ENCODE peak calls at places on chromosomes 16 and 17, in nine cellular contexts. E is RWPE1; I is activated CD8-positive, alpha-beta memory T cell treated with anti-CD3 and anti-CD28 coated beads for 1 hour; S is head of caudate nucleus; D is NCI-H510A treated with DMSO at 0.1 percent for 48 hours; O is left colon; T is AG04450; G is psoas muscle; P is stimulated activated CD4-positive, alpha-beta T cell treated with anti-CD3 and anti-CD28 coated beads, Interleukin-4, amount 100 ng/mL, for 24 hours. W is an unnamed sample.

GRCh38 chr17:66420961-66421371 is 118.6 kb downstream of the PRKCA start:
- DNase-seq in I (no peak), S (no peak), D (no peak), E (no peak), O (no peak), T (no peak), P (no peak), G (no peak), W (peak; percentile 23)

GRCh38 chr17:57517519-57518342 is 227.4 kb downstream of the CCDC182 start:
- DNase-seq in E (no peak), I (no peak), O (no peak), D (no peak), P (no peak), S (no peak), T (no peak), G (no peak), W (no peak)

GRCh38 chr16:46720619-46721018 is 27.5 kb downstream of the MYLK3 start:
- DNase-seq in S (no peak), I (no peak), E (no peak), G (no peak), D (no peak), P (no peak), O (no peak), T (no peak), W (no peak)

GRCh38 chr17:67221062-67221998 is 23.7 kb downstream of the HELZ start:
- DNase-seq in O (no peak), G (no peak), D (peak; percentile 50), I (no peak), P (peak; percentile 11), T (no peak), S (peak; percentile 51), E (peak; percentile 41), W (peak; percentile 37)

GRCh38 chr16:19840524-19841110 is 44.0 kb downstream of the GPRC5B start:
- DNase-seq in E (no peak), P (no peak), T (no peak), G (peak; percentile 30), O (no peak), S (no peak), I (no peak), D (peak; percentile 94), W (no peak)

GRCh38 chr17:75105269-75106080 is 4.3 kb upstream of the ARMC7 start:
- DNase-seq in D (peak; percentile 81), E (peak; percentile 58), G (peak; percentile 46), T (no peak), O (peak; percentile 73), P (peak; percentile 36), I (no peak), S (no peak), W (peak; percentile 76)

GRCh38 chr16:64088838-64089237 is 1033.0 kb downstream of the CDH11 start:
- DNase-seq in E (no peak), O (no peak), S (no peak), D (no peak), G (no peak), P (no peak), T (no peak), I (no peak), W (no peak)

GRCh38 chr17:77736207-77736600 is 222.3 kb upstream of the TNRC6C start:
- DNase-seq in P (no peak), S (no peak), I (no peak), D (peak; percentile 85), E (no peak), G (no peak), T (no peak), O (no peak), W (no peak)

GRCh38 chr16:27083861-27084261 is 17.1 kb downstream of the C16orf82 start:
- DNase-seq in G (no peak), P (no peak), D (no peak), I (no peak), E (peak; percentile 29), S (no peak), T (no peak), O (no peak), W (no peak)

GRCh38 chr17:82229686-82230626 is 1.1 kb downstream of the SLC16A3 start:
- DNase-seq in O (peak; percentile 37), G (peak; percentile 26), I (no peak), D (no peak), P (no peak), T (no peak), E (no peak), S (no peak), W (no peak)

GRCh38 chr17:74870512-74870911 is 2.3 kb downstream of the FDXR start:
- DNase-seq in T (no peak), E (no peak), O (no peak), I (no peak), S (no peak), G (peak; percentile 62), P (no peak), D (no peak), W (no peak)

GRCh38 chr17:40993856-40994255 is at the start of gene KRTAP3-3:
- DNase-seq in T (no peak), O (no peak), G (no peak), D (peak; percentile 37), P (no peak), I (no peak), E (no peak), S (no peak), W (no peak)

GRCh38 chr17:45222994-45223540 is 1.4 kb downstream of the FMNL1 start:
- DNase-seq in G (no peak), D (no peak), T (no peak), E (no peak), P (no peak), O (no peak), I (no peak), S (no peak), W (no peak)

GRCh38 chr17:7839890-7840260 is 5.9 kb downstream of the KDM6B start:
- DNase-seq in S (no peak), T (no peak), I (no peak), O (peak; percentile 18), E (no peak), P (peak; percentile 21), G (no peak), D (peak; percentile 10), W (no peak)

GRCh38 chr16:79601092-79601977 is 798 bp upstream of the MAF start:
- DNase-seq in S (peak; percentile 17), T (no peak), E (peak; percentile 41), P (peak; percentile 31), O (peak; percentile 60), G (peak; percentile 61), D (peak; percentile 33), I (no peak), W (peak; percentile 22)

GRCh38 chr16:23920446-23920845 is 84.7 kb downstream of the PRKCB start:
- DNase-seq in S (peak; percentile 61), G (no peak), P (no peak), O (no peak), D (no peak), I (no peak), E (no peak), T (no peak), W (no peak)

GRCh38 chr17:80585880-80586279 is 41.2 kb downstream of the RPTOR start:
- DNase-seq in O (no peak), D (peak; percentile 64), G (no peak), E (no peak), I (no peak), S (no peak), T (no peak), P (no peak), W (no peak)

GRCh38 chr17:82848022-82848592 is 8.3 kb upstream of the ZNF750 start:
- DNase-seq in E (peak; percentile 65), I (no peak), G (peak; percentile 57), O (peak; percentile 81), P (peak; percentile 35), T (peak; percentile 47), S (no peak), D (peak; percentile 90), W (no peak)

GRCh38 chr16:10033561-10033960 is 148.7 kb downstream of the GRIN2A start:
- DNase-seq in E (no peak), I (no peak), S (no peak), O (no peak), T (no peak), G (no peak), D (no peak), P (no peak), W (no peak)

GRCh38 chr17:40598021-40598927 is 33.0 kb upstream of the CCR7 start:
- DNase-seq in O (no peak), D (no peak), I (no peak), P (peak; percentile 88), E (no peak), G (no peak), T (no peak), S (no peak), W (no peak)

GRCh38 chr17:82699551-82699950 is 1.1 kb upstream of the RAB40B start:
- DNase-seq in D (no peak), G (no peak), I (no peak), E (no peak), P (no peak), S (no peak), T (no peak), O (no peak), W (no peak)

GRCh38 chr16:31052131-31052530 is 18.8 kb downstream of the STX4 start:
- DNase-seq in S (no peak), E (peak; percentile 95), G (no peak), T (peak; percentile 77), P (no peak), I (no peak), O (no peak), D (no peak), W (peak; percentile 40)

W was measured in Calu3.